ENCODE peak calls at places on chromosomes 1 and 21, in five cellular contexts. M, L, U, Y and W are unnamed samples.

GRCh38 chr1:154609398-154610380 is 1.7 kb upstream of the ADAR start:
- DNase-seq in Y (no peak), U (peak; percentile 82), L (no peak), M (peak; percentile 30), W (peak; percentile 28)

GRCh38 chr21:31173881-31174555 is 135.7 kb upstream of the KRTAP19-8 start:
- DNase-seq in U (no peak), M (no peak), Y (no peak), L (peak; percentile 55), W (no peak)

GRCh38 chr1:33222381-33222780 is 33.9 kb upstream of the ZNF362 start:
- DNase-seq in M (no peak), L (no peak), Y (no peak), U (no peak), W (no peak)

GRCh38 chr21:38831526-38832467 is 26.1 kb downstream of the ETS2 start:
- DNase-seq in Y (peak; percentile 40), L (peak; percentile 48), M (peak; percentile 60), U (peak; percentile 56), W (peak; percentile 55)

GRCh38 chr1:47705517-47706130 is 267.8 kb downstream of the FOXD2 start:
- DNase-seq in M (peak; percentile 38), Y (no peak), L (no peak), U (no peak), W (no peak)

GRCh38 chr1:213066363-213066762 is 15.3 kb downstream of the RPS6KC1 start:
- DNase-seq in L (no peak), U (no peak), Y (no peak), M (no peak), W (no peak)

GRCh38 chr1:224623743-224624333 is 7.7 kb downstream of the CNIH3 start:
- DNase-seq in Y (peak; percentile 20), L (no peak), U (peak; percentile 67), M (no peak), W (no peak)

GRCh38 chr1:74842726-74843125 is 109.8 kb downstream of the TYW3 start:
- DNase-seq in L (no peak), Y (no peak), M (no peak), U (no peak), W (no peak)

GRCh38 chr1:223331929-223332328 is 32.0 kb downstream of the SUSD4 start:
- DNase-seq in Y (no peak), M (no peak), L (no peak), U (no peak), W (no peak)

GRCh38 chr1:64983110-64983509 is 16.8 kb upstream of the JAK1 start:
- DNase-seq in Y (no peak), M (no peak), L (no peak), U (no peak), W (no peak)

GRCh38 chr1:53560572-53561487 is 101.6 kb downstream of the DMRTB1 start:
- DNase-seq in L (no peak), M (peak; percentile 2), U (no peak), Y (no peak), W (no peak)

GRCh38 chr1:38028105-38028591 is 15.6 kb downstream of the UTP11 start:
- DNase-seq in U (peak; percentile 93), Y (peak; percentile 95), L (no peak), M (no peak), W (peak; percentile 84)

GRCh38 chr1:2533356-2533755 is 3.3 kb upstream of the HES5 start:
- DNase-seq in U (no peak), Y (no peak), M (no peak), L (no peak), W (no peak)

GRCh38 chr1:69982992-69983391 is 222.4 kb downstream of the LRRC40 start:
- DNase-seq in U (no peak), Y (no peak), M (no peak), L (no peak), W (no peak)

GRCh38 chr1:14602131-14602530 is 3.6 kb downstream of the KAZN start:
- DNase-seq in M (peak; percentile 75), L (peak; percentile 50), Y (no peak), U (no peak), W (no peak)

GRCh38 chr1:154546264-154547043 is 12.0 kb downstream of the UBE2Q1 start:
- DNase-seq in M (peak; percentile 77), Y (peak; percentile 13), L (peak; percentile 58), U (peak; percentile 74), W (peak; percentile 82)

GRCh38 chr1:26582836-26583460 is 53.4 kb downstream of the RPS6KA1 start:
- DNase-seq in L (no peak), Y (peak; percentile 56), M (no peak), U (peak; percentile 75), W (peak; percentile 68)

GRCh38 chr1:24411963-24412362 is 1.6 kb downstream of the STPG1 start:
- DNase-seq in Y (no peak), L (no peak), U (no peak), M (peak; percentile 27), W (no peak)

GRCh38 chr1:211474426-211474825 is 17.5 kb downstream of the RD3 start:
- DNase-seq in M (no peak), Y (no peak), L (no peak), U (no peak), W (no peak)

GRCh38 chr1:90925928-90926869 is 95.6 kb downstream of the ZNF644 start:
- DNase-seq in L (no peak), U (no peak), Y (no peak), M (peak; percentile 63), W (no peak)

GRCh38 chr21:38660333-38661295 is 145.1 kb upstream of the ETS2 start:
- DNase-seq in U (no peak), M (peak; percentile 4), Y (no peak), L (peak; percentile 24), W (peak; percentile 28)

GRCh38 chr1:193368302-193368701 is 181.9 kb upstream of the B3GALT2 start:
- DNase-seq in M (no peak), Y (no peak), U (peak; percentile 4), L (no peak), W (peak; percentile 24)
- TF ChIP-seq CTCF in M (no peak), Y (no peak), U (no peak), L (no peak), W (no peak)

GRCh38 chr1:9774744-9775679 is 48.8 kb downstream of the CLSTN1 start:
- DNase-seq in L (no peak), Y (no peak), M (no peak), U (no peak), W (no peak)
- TF ChIP-seq CTCF in L (no peak), Y (no peak), M (no peak), U (no peak), W (no peak)

GRCh38 chr1:84387480-84388163 is 10.7 kb upstream of the DNASE2B start:
- DNase-seq in M (peak; percentile 43), L (no peak), Y (no peak), U (peak; percentile 5), W (no peak)
- TF ChIP-seq CTCF in M (peak; percentile 54), L (no peak), Y (no peak), U (no peak), W (no peak)

DNA sequence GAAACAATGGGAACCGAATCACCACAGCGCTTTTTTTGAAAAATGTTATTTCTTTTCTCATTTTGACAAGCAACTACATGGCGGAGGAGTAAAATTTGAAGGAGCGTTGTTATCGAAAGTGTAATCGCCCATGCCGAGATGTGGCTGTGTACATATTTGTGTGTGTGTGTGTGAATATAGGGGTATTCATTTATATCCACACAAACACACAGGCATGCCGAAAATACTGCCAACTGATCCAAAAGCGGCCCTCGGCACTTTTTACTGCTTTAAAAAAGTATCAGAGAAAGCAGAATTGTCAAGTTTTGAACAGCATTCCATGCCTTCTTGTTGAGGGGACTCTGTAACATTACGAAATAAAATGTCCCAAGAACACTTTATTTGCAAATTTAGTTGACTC is 1.1 kb downstream of the PBX1 start:
- DNase-seq in L (no peak), U (no peak), M (no peak), Y (no peak), W (no peak)
- TF ChIP-seq CTCF in L (no peak), U (no peak), M (no peak), Y (no peak), W (no peak)

GRCh38 chr1:202207292-202207691 is 13.7 kb downstream of the LGR6 start:
- DNase-seq in M (peak; percentile 61), Y (no peak), U (no peak), L (no peak), W (no peak)
- TF ChIP-seq CTCF in M (peak; percentile 33), Y (no peak), U (no peak), L (no peak), W (no peak)

GRCh38 chr1:180415985-180416633 is 86.3 kb downstream of the ACBD6 start:
- DNase-seq in M (peak; percentile 63), L (no peak), U (peak; percentile 34), Y (peak; percentile 4), W (peak; percentile 31)
- TF ChIP-seq CTCF in M (peak; percentile 78), L (peak; percentile 37), U (peak; percentile 41), Y (no peak), W (peak; percentile 27)

GRCh38 chr21:19565587-19565986 is 1162.0 kb upstream of the TMPRSS15 start:
- DNase-seq in U (no peak), M (no peak), L (no peak), Y (no peak), W (no peak)
- TF ChIP-seq CTCF in U (no peak), M (no peak), L (no peak), Y (no peak), W (no peak)

GRCh38 chr1:36731226-36732037 is 248.7 kb upstream of the CSF3R start:
- DNase-seq in L (no peak), U (peak; percentile 11), Y (no peak), M (no peak), W (no peak)
- TF ChIP-seq CTCF in L (no peak), U (no peak), Y (no peak), M (no peak), W (peak; percentile 8)

GRCh38 chr1:93702102-93702827 is 20.6 kb upstream of the BCAR3 start:
- DNase-seq in L (peak; percentile 81), U (peak; percentile 56), M (no peak), Y (no peak), W (peak; percentile 62)

GRCh38 chr1:93698351-93699112 is 16.9 kb upstream of the BCAR3 start:
- DNase-seq in L (no peak), U (no peak), M (no peak), Y (no peak), W (no peak)

GRCh38 chr1:93701619-93702018 is 20.0 kb upstream of the BCAR3 start:
- DNase-seq in U (peak; percentile 77), Y (no peak), L (no peak), M (no peak), W (peak; percentile 45)

GRCh38 chr1:93700532-93701469 is 19.2 kb upstream of the BCAR3 start:
- DNase-seq in Y (no peak), U (no peak), L (no peak), M (no peak), W (no peak)

GRCh38 chr1:93699676-93700168 is 18.1 kb upstream of the BCAR3 start:
- DNase-seq in U (no peak), M (no peak), Y (no peak), L (no peak), W (no peak)
- TF ChIP-seq CTCF in U (no peak), M (no peak), Y (no peak), L (no peak), W (no peak)